ENCODE peak calls at places on chromosomes 11 and 22, in eight cellular contexts. One of them, this sample, is unnamed. For H3K4me1, the result is how much of the 10 kb centered on the place peaks cover.

GRCh38 chr22:28977481-28977971 is 84.1 kb downstream of the C22orf31 start:
- DNase-seq in PC-9: peak
- DNase-seq in aorta: no peak
- DNase-seq in SJSA1: peak
- DNase-seq in ovary: no peak
- DNase-seq in pancreas: no peak
- DNase-seq in suprapubic skin: no peak
- DNase-seq in kidney: no peak
- DNase-seq in this sample: peak

GRCh38 chr11:101866619-101867491 is 48.0 kb upstream of the CEP126 start:
- DNase-seq in SJSA1: no peak
- DNase-seq in pancreas: no peak
- DNase-seq in aorta: no peak
- DNase-seq in ovary: no peak
- DNase-seq in kidney: no peak
- DNase-seq in suprapubic skin: no peak
- DNase-seq in PC-9: no peak
- DNase-seq in this sample: peak

GRCh38 chr11:75347781-75348613 is 3.5 kb downstream of the ARRB1 start:
- DNase-seq in SJSA1: no peak
- DNase-seq in kidney: peak
- DNase-seq in pancreas: no peak
- DNase-seq in suprapubic skin: no peak
- DNase-seq in aorta: no peak
- DNase-seq in PC-9: no peak
- DNase-seq in ovary: peak
- DNase-seq in this sample: peak

GRCh38 chr11:75668508-75669297 is at the start of gene MAP6:
- DNase-seq in suprapubic skin: no peak
- DNase-seq in PC-9: no peak
- DNase-seq in kidney: no peak
- DNase-seq in ovary: no peak
- DNase-seq in pancreas: peak
- DNase-seq in aorta: peak
- DNase-seq in SJSA1: peak
- DNase-seq in this sample: peak

GRCh38 chr11:73597340-73597955 is 464 bp downstream of the FAM168A start:
- DNase-seq in kidney: no peak
- DNase-seq in pancreas: no peak
- DNase-seq in PC-9: no peak
- DNase-seq in ovary: no peak
- DNase-seq in aorta: no peak
- DNase-seq in SJSA1: no peak
- DNase-seq in suprapubic skin: peak
- DNase-seq in this sample: no peak

GRCh38 chr22:32565002-32565339 is 90.4 kb downstream of the FBXO7 start:
- DNase-seq in ovary: no peak
- DNase-seq in pancreas: no peak
- DNase-seq in aorta: no peak
- DNase-seq in suprapubic skin: no peak
- DNase-seq in PC-9: no peak
- DNase-seq in SJSA1: no peak
- DNase-seq in kidney: no peak
- DNase-seq in this sample: no peak

GRCh38 chr11:102494216-102494615 is 36.3 kb downstream of the MMP7 start:
- DNase-seq in kidney: no peak
- DNase-seq in suprapubic skin: no peak
- DNase-seq in pancreas: peak
- DNase-seq in ovary: no peak
- DNase-seq in PC-9: peak
- DNase-seq in aorta: no peak
- DNase-seq in SJSA1: peak
- DNase-seq in this sample: peak

GRCh38 chr11:32893947-32894827 is 1.6 kb downstream of the QSER1 start:
- DNase-seq in PC-9: peak
- DNase-seq in aorta: no peak
- DNase-seq in SJSA1: peak
- DNase-seq in pancreas: peak
- DNase-seq in ovary: peak
- DNase-seq in suprapubic skin: no peak
- DNase-seq in kidney: no peak
- DNase-seq in this sample: peak

GRCh38 chr11:68855205-68855978 is 13.7 kb upstream of the CPT1A start:
- DNase-seq in kidney: peak
- DNase-seq in suprapubic skin: peak
- DNase-seq in ovary: peak
- DNase-seq in aorta: peak
- DNase-seq in PC-9: no peak
- DNase-seq in pancreas: no peak
- DNase-seq in SJSA1: peak
- DNase-seq in this sample: peak

GRCh38 chr11:48087974-48088681 is 107.8 kb downstream of the PTPRJ start:
- DNase-seq in ovary: no peak
- DNase-seq in suprapubic skin: no peak
- DNase-seq in kidney: peak
- DNase-seq in aorta: no peak
- DNase-seq in PC-9: no peak
- DNase-seq in pancreas: peak
- DNase-seq in SJSA1: no peak
- DNase-seq in this sample: peak

GRCh38 chr22:23704829-23705228 is 14.0 kb downstream of the RGL4 start:
- DNase-seq in SJSA1: no peak
- DNase-seq in pancreas: no peak
- DNase-seq in suprapubic skin: no peak
- DNase-seq in kidney: no peak
- DNase-seq in PC-9: no peak
- DNase-seq in ovary: no peak
- DNase-seq in aorta: no peak
- DNase-seq in this sample: no peak

GRCh38 chr11:90288207-90288821 is 65.5 kb upstream of the CHORDC1 start:
- DNase-seq in SJSA1: no peak
- DNase-seq in PC-9: no peak
- DNase-seq in ovary: no peak
- DNase-seq in pancreas: no peak
- DNase-seq in suprapubic skin: no peak
- DNase-seq in kidney: no peak
- DNase-seq in aorta: no peak
- DNase-seq in this sample: no peak

GRCh38 chr11:29782447-29782846 is 234.4 kb downstream of the KCNA4 start:
- DNase-seq in suprapubic skin: no peak
- DNase-seq in PC-9: no peak
- DNase-seq in ovary: no peak
- DNase-seq in pancreas: no peak
- DNase-seq in kidney: no peak
- DNase-seq in SJSA1: no peak
- DNase-seq in aorta: no peak
- DNase-seq in this sample: no peak

GRCh38 chr11:11370263-11371060 is 17.4 kb upstream of the CSNK2A3 start:
- DNase-seq in ovary: no peak
- DNase-seq in suprapubic skin: no peak
- DNase-seq in aorta: no peak
- DNase-seq in pancreas: no peak
- DNase-seq in kidney: no peak
- DNase-seq in PC-9: no peak
- DNase-seq in SJSA1: no peak
- DNase-seq in this sample: no peak

DNA sequence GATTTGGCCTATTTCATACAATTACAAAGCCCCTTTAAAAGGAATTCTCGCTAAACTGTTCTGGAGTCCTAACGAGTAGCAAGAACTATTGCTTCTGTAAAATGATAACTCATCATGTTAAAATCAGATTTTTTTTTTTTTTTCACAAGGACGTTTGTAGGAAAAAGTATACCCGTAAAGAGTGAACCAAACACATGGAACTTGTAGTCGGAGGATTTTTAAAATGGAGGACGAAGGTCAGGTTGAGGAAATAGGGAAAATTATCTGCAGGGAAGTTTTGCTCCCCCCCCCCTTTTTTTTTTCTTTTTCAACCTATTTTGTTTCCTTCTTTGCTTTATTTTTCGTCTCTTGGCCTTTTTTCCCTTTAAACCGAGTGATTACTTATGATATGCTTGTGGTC is 1.0 kb downstream of the HSD17B12 start:
- DNase-seq in ovary: no peak
- DNase-seq in SJSA1: no peak
- DNase-seq in suprapubic skin: no peak
- DNase-seq in pancreas: no peak
- DNase-seq in aorta: no peak
- DNase-seq in PC-9: no peak
- DNase-seq in kidney: no peak
- DNase-seq in this sample: peak
- H3K4me1 ChIP-seq in ovary: under half
- H3K4me1 ChIP-seq in SJSA1: under half
- H3K4me1 ChIP-seq in suprapubic skin: under half
- H3K4me1 ChIP-seq in pancreas: under half
- H3K4me1 ChIP-seq in aorta: under half
- H3K4me1 ChIP-seq in PC-9: under half
- H3K4me1 ChIP-seq in kidney: under half
- H3K4me1 ChIP-seq in this sample: under half

DNA sequence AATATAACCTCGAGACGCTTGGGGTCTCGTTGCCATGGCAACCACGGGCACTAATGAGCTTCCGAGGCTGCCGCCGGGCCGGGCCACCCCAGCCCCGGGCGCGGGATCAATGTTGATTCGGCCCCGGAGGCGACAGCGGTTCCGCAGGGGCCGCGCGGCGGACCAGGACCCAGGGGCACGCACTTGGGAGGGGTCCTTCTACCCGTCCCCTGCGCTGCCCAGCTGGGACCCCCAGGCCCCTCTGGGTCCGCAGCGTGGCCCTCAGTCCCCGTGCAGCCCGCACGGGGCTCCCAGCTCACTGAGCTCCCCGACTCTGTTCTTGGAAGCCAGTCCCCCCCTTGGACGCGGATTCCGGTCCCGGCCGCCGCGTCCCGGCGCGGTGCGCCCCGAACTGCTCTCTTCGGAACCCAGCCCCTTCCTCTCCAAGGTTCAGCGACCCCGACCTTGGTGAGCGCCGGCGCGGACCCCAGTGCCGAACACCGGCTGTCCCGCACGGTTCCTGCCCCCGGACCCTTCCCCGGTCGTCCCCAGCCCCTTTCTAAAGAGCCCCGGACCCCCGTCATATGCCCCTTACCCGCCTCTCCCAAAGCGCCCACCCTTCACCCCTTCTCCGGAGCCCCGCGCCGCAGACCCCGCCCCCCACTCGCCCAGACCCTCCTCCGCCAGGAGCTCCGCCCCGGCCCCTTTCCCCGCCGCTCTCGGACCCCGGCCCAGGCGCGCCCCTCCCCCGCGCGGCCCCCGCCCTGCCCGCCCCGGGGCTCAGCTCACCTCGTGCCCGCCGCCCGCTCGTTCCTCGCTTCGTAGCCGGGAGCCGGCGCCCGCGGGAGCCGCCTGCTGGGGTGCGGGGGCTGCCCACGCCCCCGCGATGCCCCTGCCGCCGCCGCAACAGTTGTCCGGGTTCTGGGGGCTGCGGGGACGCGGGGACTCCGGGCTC is 18.2 kb upstream of the SHISAL1 start:
- DNase-seq in PC-9: no peak
- DNase-seq in SJSA1: no peak
- DNase-seq in pancreas: no peak
- DNase-seq in ovary: no peak
- DNase-seq in suprapubic skin: no peak
- DNase-seq in aorta: no peak
- DNase-seq in kidney: no peak
- DNase-seq in this sample: no peak
- H3K4me3 ChIP-seq in PC-9: peak
- H3K4me3 ChIP-seq in SJSA1: peak
- H3K4me3 ChIP-seq in pancreas: no peak
- H3K4me3 ChIP-seq in ovary: peak
- H3K4me3 ChIP-seq in suprapubic skin: peak
- H3K4me3 ChIP-seq in aorta: no peak
- H3K4me3 ChIP-seq in kidney: no peak
- H3K4me3 ChIP-seq in this sample: peak

GRCh38 chr11:111353776-111354600 is 25.1 kb downstream of the POU2AF1 start:
- DNase-seq in suprapubic skin: no peak
- DNase-seq in kidney: no peak
- DNase-seq in aorta: no peak
- DNase-seq in SJSA1: no peak
- DNase-seq in ovary: no peak
- DNase-seq in pancreas: no peak
- DNase-seq in PC-9: no peak
- DNase-seq in this sample: no peak
- H3K27ac ChIP-seq in suprapubic skin: peak
- H3K27ac ChIP-seq in kidney: no peak
- H3K27ac ChIP-seq in aorta: no peak
- H3K27ac ChIP-seq in SJSA1: no peak
- H3K27ac ChIP-seq in ovary: no peak
- H3K27ac ChIP-seq in pancreas: no peak
- H3K27ac ChIP-seq in PC-9: no peak
- H3K27ac ChIP-seq in this sample: no peak

GRCh38 chr22:39117585-39118191 is 20.6 kb downstream of the APOBEC3H start:
- DNase-seq in aorta: peak
- DNase-seq in ovary: no peak
- DNase-seq in pancreas: peak
- DNase-seq in suprapubic skin: no peak
- DNase-seq in SJSA1: no peak
- DNase-seq in PC-9: peak
- DNase-seq in kidney: no peak
- DNase-seq in this sample: peak

GRCh38 chr22:39110631-39111561 is 13.9 kb downstream of the APOBEC3H start:
- DNase-seq in SJSA1: no peak
- DNase-seq in pancreas: no peak
- DNase-seq in PC-9: peak
- DNase-seq in aorta: peak
- DNase-seq in ovary: no peak
- DNase-seq in kidney: no peak
- DNase-seq in suprapubic skin: no peak
- DNase-seq in this sample: no peak

GRCh38 chr22:39115570-39115969 is 18.5 kb downstream of the APOBEC3H start:
- DNase-seq in ovary: no peak
- DNase-seq in PC-9: no peak
- DNase-seq in SJSA1: no peak
- DNase-seq in suprapubic skin: no peak
- DNase-seq in aorta: no peak
- DNase-seq in pancreas: no peak
- DNase-seq in kidney: no peak
- DNase-seq in this sample: no peak

GRCh38 chr22:39115976-39116621 is 19.1 kb downstream of the APOBEC3H start:
- DNase-seq in SJSA1: no peak
- DNase-seq in PC-9: no peak
- DNase-seq in kidney: no peak
- DNase-seq in ovary: no peak
- DNase-seq in aorta: peak
- DNase-seq in suprapubic skin: no peak
- DNase-seq in pancreas: no peak
- DNase-seq in this sample: no peak

DNA sequence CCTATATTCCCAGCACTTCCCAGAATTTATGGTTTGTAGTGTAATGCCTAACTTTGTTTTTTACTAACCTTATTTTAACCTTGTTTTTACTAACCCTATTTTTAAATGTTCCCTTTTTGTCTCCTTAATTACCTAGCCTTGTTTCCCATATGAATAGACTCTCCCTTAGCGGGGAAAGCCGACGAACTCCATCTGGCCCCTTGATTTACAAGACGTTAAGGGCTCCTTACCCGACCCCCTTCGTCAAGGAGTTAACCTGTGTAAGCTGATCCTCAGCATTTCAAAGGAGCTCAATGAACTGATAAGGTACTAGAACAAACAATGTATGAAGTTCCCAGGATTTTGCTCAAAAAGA is 17.1 kb downstream of the APOBEC3H start:
- DNase-seq in pancreas: no peak
- DNase-seq in aorta: peak
- DNase-seq in PC-9: no peak
- DNase-seq in SJSA1: no peak
- DNase-seq in ovary: no peak
- DNase-seq in kidney: no peak
- DNase-seq in suprapubic skin: no peak
- DNase-seq in this sample: no peak
- H3K4me1 ChIP-seq in pancreas: under half
- H3K4me1 ChIP-seq in aorta: under half
- H3K4me1 ChIP-seq in PC-9: under half
- H3K4me1 ChIP-seq in SJSA1: under half
- H3K4me1 ChIP-seq in ovary: under half
- H3K4me1 ChIP-seq in kidney: under half
- H3K4me1 ChIP-seq in suprapubic skin: under half
- H3K4me1 ChIP-seq in this sample: under half

This sample was measured in small intestine.